ENCODE peak calls at places on chromosomes 11 and 22, in six cellular contexts. W is left lung; I is GM06990; Y is BJ; C is mesenchymal stem cell; B is CD8-positive, alpha-beta memory T cell. H is an unnamed sample. For H3K36me3, the result is how much of the 10 kb centered on the place peaks cover.

GRCh38 chr11:132610216-132610615 is 922.1 kb downstream of the OPCML start:
- DNase-seq in C (peak), I (no peak), Y (no peak), W (no peak), B (no peak), H (no peak)

GRCh38 chr11:94100253-94100652 is 28.4 kb upstream of the PANX1 start:
- DNase-seq in C (no peak), Y (no peak), I (no peak), W (no peak), B (no peak), H (no peak)

GRCh38 chr11:101292661-101293240 is 163.1 kb upstream of the PGR start:
- DNase-seq in B (no peak), C (no peak), Y (no peak), W (no peak), I (no peak), H (no peak)

GRCh38 chr11:125128450-125128849 is 17.0 kb upstream of the TMEM218 start:
- DNase-seq in Y (no peak), B (no peak), C (peak), I (no peak), W (no peak), H (no peak)

GRCh38 chr11:92979176-92979575 is 9.7 kb downstream of the MTNR1B start:
- DNase-seq in I (no peak), B (no peak), C (peak), W (no peak), Y (no peak), H (no peak)

GRCh38 chr11:129364143-129364654 is 11.4 kb upstream of the BARX2 start:
- DNase-seq in Y (peak), B (peak), I (peak), W (peak), C (peak), H (peak)

GRCh38 chr11:2904153-2905052 is 18.8 kb upstream of the CDKN1C start:
- DNase-seq in B (no peak), W (no peak), C (no peak), I (no peak), Y (no peak), H (no peak)

GRCh38 chr11:45063669-45064068 is 82.8 kb upstream of the PRDM11 start:
- DNase-seq in C (no peak), I (no peak), Y (no peak), W (no peak), B (no peak), H (no peak)

GRCh38 chr11:122984186-122985011 is 2.8 kb upstream of the BSX start:
- DNase-seq in Y (no peak), W (no peak), B (no peak), C (peak), I (no peak), H (no peak)

GRCh38 chr22:25484498-25484897 is 80.0 kb upstream of the GRK3 start:
- DNase-seq in I (no peak), C (no peak), W (no peak), B (no peak), Y (no peak), H (no peak)

GRCh38 chr22:17443413-17444203 is 74.3 kb downstream of the CECR2 start:
- DNase-seq in W (no peak), Y (no peak), B (no peak), I (no peak), C (no peak), H (no peak)

GRCh38 chr22:41267958-41268357 is 18.0 kb downstream of the RANGAP1 start:
- DNase-seq in C (no peak), Y (no peak), W (no peak), I (no peak), B (no peak), H (no peak)
- H3K36me3 ChIP-seq in C (half or more), Y (under half), W (under half), I (half or more), B (half or more), H (half or more)

GRCh38 chr22:50522208-50522805 is 3.1 kb downstream of the SCO2 start:
- DNase-seq in C (no peak), I (no peak), B (no peak), W (no peak), Y (no peak), H (no peak)
- H3K36me3 ChIP-seq in C (half or more), I (under half), B (under half), W (under half), Y (under half), H (half or more)

GRCh38 chr11:111718436-111719325 is 47.5 kb downstream of the PPP2R1B start:
- DNase-seq in I (no peak), C (peak), Y (no peak), B (no peak), W (no peak), H (peak)

GRCh38 chr11:111723595-111723994 is 42.6 kb downstream of the PPP2R1B start:
- DNase-seq in B (no peak), W (no peak), C (no peak), I (no peak), Y (no peak), H (no peak)

GRCh38 chr11:111724615-111725129 is 41.5 kb downstream of the PPP2R1B start:
- DNase-seq in W (no peak), I (no peak), B (no peak), Y (no peak), C (no peak), H (no peak)

GRCh38 chr11:111719379-111719778 is 46.8 kb downstream of the PPP2R1B start:
- DNase-seq in I (no peak), B (no peak), C (no peak), W (no peak), Y (no peak), H (no peak)

GRCh38 chr11:111720801-111721494 is 45.2 kb downstream of the PPP2R1B start:
- DNase-seq in W (no peak), C (no peak), Y (no peak), I (no peak), B (no peak), H (no peak)
- H3K36me3 ChIP-seq in W (under half), C (under half), Y (under half), I (under half), B (under half), H (under half)

GRCh38 chr11:78221396-78222315 is 32.9 kb downstream of the USP35 start:
- DNase-seq in I (no peak), W (no peak), Y (no peak), B (no peak), C (no peak), H (no peak)
- H3K36me3 ChIP-seq in I (under half), W (under half), Y (under half), B (under half), C (half or more), H (half or more)

GRCh38 chr11:66910669-66911068 is 47.5 kb downstream of the PC start:
- DNase-seq in B (no peak), Y (no peak), I (no peak), W (no peak), C (no peak), H (no peak)
- H3K36me3 ChIP-seq in B (under half), Y (under half), I (under half), W (under half), C (under half), H (under half)